ENCODE peak calls at places on chromosomes 4 and X, in six cellular contexts. O is GM19239, N is iPS-NIHi11, F is iris pigment epithelial cell, X is A549, E is cerebellar cortex. Q is an unnamed sample.

GRCh38 chr4:43453058-43453457 is 560.5 kb downstream of the GRXCR1 start:
- DNase-seq in F (no peak), X (no peak), O (no peak), N (no peak), E (no peak), Q (no peak)

GRCh38 chr4:125961626-125962025 is 646.9 kb downstream of the FAT4 start:
- DNase-seq in X (no peak), O (no peak), N (no peak), E (no peak), F (no peak), Q (no peak)

GRCh38 chr4:20323991-20324390 is 72.3 kb downstream of the SLIT2 start:
- DNase-seq in N (no peak), F (peak; percentile 45), E (no peak), X (no peak), O (no peak), Q (no peak)

GRCh38 chr4:112196446-112196845 is 35.1 kb upstream of the AP1AR start:
- DNase-seq in F (no peak), X (no peak), E (no peak), O (no peak), N (no peak), Q (no peak)

GRCh38 chr4:85409251-85409650 is 65.7 kb upstream of the ARHGAP24 start:
- DNase-seq in X (no peak), N (no peak), E (no peak), O (no peak), F (peak; percentile 79), Q (no peak)

GRCh38 chr4:56468097-56468422 is 643 bp downstream of the SRP72 start:
- DNase-seq in F (peak; percentile 48), O (peak; percentile 30), E (peak; percentile 70), X (peak; percentile 40), N (peak; percentile 60), Q (no peak)

GRCh38 chr4:57460967-57461366 is 350.8 kb upstream of the IGFBP7 start:
- DNase-seq in E (no peak), F (no peak), N (no peak), X (no peak), O (no peak), Q (no peak)

GRCh38 chr4:46648088-46648744 is 258.3 kb upstream of the GABRA2 start:
- DNase-seq in X (peak; percentile 24), O (peak; percentile 1), E (peak; percentile 16), F (peak; percentile 49), N (peak; percentile 37), Q (no peak)

GRCh38 chr4:1766336-1767057 is 26.6 kb upstream of the FGFR3 start:
- DNase-seq in X (peak; percentile 82), E (no peak), N (peak; percentile 61), O (no peak), F (no peak), Q (no peak)

GRCh38 chrX:7414753-7415152 is 266.8 kb upstream of the PUDP start:
- DNase-seq in E (no peak), O (no peak), F (no peak), N (no peak), X (no peak), Q (no peak)

GRCh38 chr4:163548481-163549243 is 54.2 kb downstream of the TMA16 start:
- DNase-seq in X (peak; percentile 57), E (peak; percentile 70), F (peak; percentile 69), N (peak; percentile 29), O (no peak), Q (no peak)

GRCh38 chr4:147732516-147733193 is 767 bp downstream of the ARHGAP10 start:
- DNase-seq in F (peak; percentile 64), E (no peak), X (no peak), N (peak; percentile 72), O (no peak), Q (no peak)

GRCh38 chr4:76545161-76545884 is 110.3 kb downstream of the SHROOM3 start:
- DNase-seq in X (no peak), F (peak; percentile 41), E (no peak), N (no peak), O (no peak), Q (no peak)

Q was measured in GM18507.